ENCODE peak calls at places on chromosomes 7 and 10, in six cellular contexts. W, B, G, E, O and M are unnamed samples.
A peak's percentile ranks its signal among the peaks of the same experiment; 100 is the strongest.

GRCh38 chr7:149198161-149198816 is 2.9 kb downstream of the ZNF282 start:
- DNase-seq in B (no peak), O (no peak), W (no peak), G (no peak), E (no peak), M (no peak)

GRCh38 chr7:95190515-95190914 is 133.8 kb downstream of the PON1 start:
- DNase-seq in G (no peak), W (no peak), E (no peak), O (no peak), B (no peak), M (no peak)

GRCh38 chr10:85597006-85597405 is 769.6 kb downstream of the GRID1 start:
- DNase-seq in E (no peak), B (no peak), O (no peak), G (no peak), W (no peak), M (no peak)

GRCh38 chr10:112875474-112876267 is 74.4 kb upstream of the TCF7L2 start:
- DNase-seq in W (no peak), B (no peak), E (no peak), O (no peak), G (no peak), M (no peak)

GRCh38 chr7:33946094-33946699 is 40.9 kb downstream of the BMPER start:
- DNase-seq in E (no peak), B (no peak), O (no peak), G (no peak), W (no peak), M (no peak)

GRCh38 chr7:74625446-74625845 is 32.1 kb upstream of the GTF2I start:
- DNase-seq in E (no peak), G (no peak), B (no peak), O (peak; percentile 36), W (no peak), M (no peak)

GRCh38 chr7:13111230-13111629 is 423.8 kb downstream of the ARL4A start:
- DNase-seq in W (no peak), O (no peak), B (no peak), E (no peak), G (no peak), M (no peak)

GRCh38 chr7:28630350-28630749 is 218.0 kb downstream of the CREB5 start:
- DNase-seq in E (no peak), W (no peak), G (no peak), B (no peak), O (no peak), M (no peak)

GRCh38 chr7:94348142-94348541 is 46.6 kb upstream of the COL1A2 start:
- DNase-seq in G (no peak), W (no peak), O (no peak), B (no peak), E (no peak), M (no peak)

GRCh38 chr7:133297093-133297492 is 44.2 kb downstream of the EXOC4 start:
- DNase-seq in O (no peak), G (no peak), E (no peak), B (no peak), W (no peak), M (no peak)

GRCh38 chr7:114921636-114922150 is at the start of gene MDFIC:
- DNase-seq in W (no peak), E (no peak), G (no peak), O (no peak), B (no peak), M (peak; percentile 16)

GRCh38 chr7:27079234-27079975 is 16.4 kb downstream of the HOXA1 start:
- DNase-seq in G (no peak), E (no peak), B (no peak), W (no peak), O (no peak), M (no peak)

GRCh38 chr10:127906548-127907377 is at the start of gene PTPRE:
- DNase-seq in G (no peak), B (peak; percentile 84), E (peak; percentile 80), W (no peak), O (peak; percentile 38), M (peak; percentile 67)

GRCh38 chr10:91635401-91636400 is 2.8 kb upstream of the PPP1R3C start:
- DNase-seq in B (no peak), G (no peak), W (peak; percentile 69), O (peak; percentile 63), E (peak; percentile 66), M (peak; percentile 4)

GRCh38 chr10:88270871-88271713 is 312.0 kb downstream of the RNLS start:
- DNase-seq in W (no peak), O (peak; percentile 16), E (no peak), B (peak; percentile 62), G (no peak), M (peak; percentile 29)

GRCh38 chr10:124420254-124420653 is 1.5 kb upstream of the OAT start:
- DNase-seq in G (no peak), W (no peak), B (no peak), E (no peak), O (no peak), M (no peak)

GRCh38 chr7:50530771-50531170 is 34.4 kb downstream of the DDC start:
- DNase-seq in G (no peak), O (no peak), E (no peak), W (no peak), B (no peak), M (no peak)

GRCh38 chr10:131657318-131657984 is 243.4 kb upstream of the PPP2R2D start:
- DNase-seq in B (no peak), O (no peak), W (no peak), G (no peak), E (no peak), M (no peak)

GRCh38 chr10:118003146-118003545 is 43.6 kb downstream of the RAB11FIP2 start:
- DNase-seq in G (no peak), O (no peak), B (no peak), E (no peak), W (no peak), M (no peak)

GRCh38 chr7:124700655-124701054 is 64.9 kb downstream of the GPR37 start:
- DNase-seq in B (no peak), G (no peak), O (no peak), W (no peak), E (no peak), M (no peak)

GRCh38 chr7:66557214-66558200 is 71.2 kb upstream of the KCTD7 start:
- DNase-seq in B (peak; percentile 67), E (peak; percentile 78), G (no peak), W (peak; percentile 17), O (peak; percentile 47), M (peak; percentile 51)

GRCh38 chr10:4043897-4044296 is 258.9 kb upstream of the KLF6 start:
- DNase-seq in E (no peak), B (no peak), G (no peak), O (peak; percentile 75), W (no peak), M (no peak)

GRCh38 chr10:92064506-92064905 is 140.9 kb downstream of the BTAF1 start:
- DNase-seq in W (no peak), O (no peak), G (no peak), B (no peak), E (no peak), M (no peak)

GRCh38 chr7:33423646-33424020 is 294.3 kb downstream of the BBS9 start:
- DNase-seq in G (no peak), E (no peak), O (peak; percentile 5), W (no peak), B (no peak), M (no peak)

GRCh38 chr10:103079946-103080345 is 113.1 kb downstream of the NT5C2 start:
- DNase-seq in B (no peak), E (no peak), W (no peak), O (no peak), G (no peak), M (no peak)

GRCh38 chr10:95525033-95525418 is 36.1 kb downstream of the SORBS1 start:
- DNase-seq in B (no peak), W (no peak), E (no peak), G (no peak), O (no peak), M (no peak)

GRCh38 chr10:66931949-66932343 is 6.1 kb downstream of the LRRTM3 start:
- DNase-seq in G (no peak), W (no peak), O (no peak), E (peak; percentile 52), B (no peak), M (no peak)

GRCh38 chr10:69456880-69457693 is 5.8 kb downstream of the TSPAN15 start:
- DNase-seq in E (no peak), G (no peak), W (no peak), O (no peak), B (no peak), M (no peak)

GRCh38 chr7:87151701-87152111 is 547 bp upstream of the DMTF1 start:
- DNase-seq in W (no peak), E (no peak), G (no peak), B (no peak), O (no peak), M (no peak)

GRCh38 chr7:80443336-80443735 is 68.5 kb downstream of the GNAT3 start:
- DNase-seq in B (no peak), G (no peak), W (no peak), O (no peak), E (no peak), M (no peak)

GRCh38 chr10:31694929-31695837 is 233.4 kb downstream of the ARHGAP12 start:
- DNase-seq in W (no peak), G (no peak), B (no peak), O (no peak), E (no peak), M (no peak)

GRCh38 chr7:32587431-32587948 is 92.2 kb downstream of the AVL9 start:
- DNase-seq in O (no peak), W (no peak), G (no peak), B (no peak), E (no peak), M (no peak)